ENCODE peak calls at places on chromosomes 13 and 19, in eight cellular contexts. S, Z, T, U, A, N, M and W are unnamed samples.

GRCh38 chr13:44218501-44219240 is 155.0 kb upstream of the SERP2 start:
- DNase-seq in M (peak; percentile 74), U (peak; percentile 89), A (peak; percentile 78), T (peak; percentile 41), S (peak; percentile 25), N (no peak), Z (peak; percentile 57), W (no peak)

GRCh38 chr13:105338044-105338443 is 1197.4 kb downstream of the EFNB2 start:
- DNase-seq in S (no peak), M (peak; percentile 21), U (no peak), Z (no peak), A (no peak), N (no peak), T (no peak), W (no peak)

GRCh38 chr13:65166675-65167074 is 2063.5 kb downstream of the PCDH9 start:
- DNase-seq in Z (no peak), M (no peak), S (no peak), T (no peak), N (no peak), A (no peak), U (no peak), W (no peak)

GRCh38 chr19:6516659-6517291 is 14.1 kb upstream of the TNFSF9 start:
- DNase-seq in N (peak; percentile 66), M (peak; percentile 73), S (peak; percentile 38), U (peak; percentile 92), T (peak; percentile 95), A (peak; percentile 95), Z (peak; percentile 68), W (peak; percentile 65)

GRCh38 chr13:30705672-30706071 is 29.7 kb upstream of the ALOX5AP start:
- DNase-seq in M (no peak), U (no peak), A (no peak), Z (no peak), T (no peak), S (no peak), N (no peak), W (peak; percentile 56)

GRCh38 chr13:104318121-104318520 is 1251.9 kb upstream of the SLC10A2 start:
- DNase-seq in M (peak; percentile 69), Z (no peak), T (no peak), A (no peak), S (no peak), U (no peak), N (peak; percentile 4), W (peak; percentile 37)

GRCh38 chr19:40671404-40671803 is 19.0 kb downstream of the NUMBL start:
- DNase-seq in Z (peak; percentile 81), A (peak; percentile 26), M (no peak), N (no peak), U (no peak), T (no peak), S (no peak), W (no peak)

GRCh38 chr13:43303040-43303729 is 279.8 kb downstream of the DNAJC15 start:
- DNase-seq in T (peak; percentile 78), M (peak; percentile 80), N (no peak), S (no peak), U (peak; percentile 78), A (peak; percentile 86), Z (peak; percentile 33), W (peak; percentile 32)

GRCh38 chr19:8302357-8302691 is 5.8 kb downstream of the CD320 start:
- DNase-seq in T (peak; percentile 70), N (no peak), S (no peak), M (no peak), U (peak; percentile 27), Z (peak; percentile 15), A (peak; percentile 64), W (no peak)

GRCh38 chr13:44322928-44323327 is 50.7 kb upstream of the SERP2 start:
- DNase-seq in U (no peak), S (no peak), M (no peak), A (no peak), N (no peak), Z (no peak), T (no peak), W (peak; percentile 70)

GRCh38 chr13:46641274-46642081 is 88.5 kb downstream of the LRCH1 start:
- DNase-seq in M (no peak), A (peak; percentile 73), S (no peak), N (no peak), U (peak; percentile 51), T (no peak), Z (no peak), W (no peak)

GRCh38 chr13:28283600-28283999 is 145.3 kb downstream of the PAN3 start:
- DNase-seq in T (no peak), N (no peak), Z (no peak), A (no peak), U (no peak), M (no peak), S (no peak), W (no peak)

GRCh38 chr13:33751151-33751550 is 66.8 kb upstream of the RFC3 start:
- DNase-seq in Z (no peak), S (no peak), U (no peak), T (no peak), N (no peak), M (peak; percentile 50), A (no peak), W (no peak)

GRCh38 chr19:58196911-58197616 is 14.2 kb downstream of the ZNF274 start:
- DNase-seq in T (no peak), Z (no peak), A (no peak), N (no peak), U (no peak), M (peak; percentile 48), S (no peak), W (peak; percentile 44)

GRCh38 chr13:30708541-30708940 is 26.8 kb upstream of the ALOX5AP start:
- DNase-seq in S (no peak), A (no peak), N (no peak), U (no peak), T (no peak), M (peak; percentile 55), Z (no peak), W (no peak)

GRCh38 chr19:38795549-38795948 is 6.5 kb downstream of the LGALS7B start:
- DNase-seq in A (peak; percentile 9), T (no peak), M (no peak), N (no peak), S (no peak), Z (no peak), U (no peak), W (no peak)

GRCh38 chr13:93522486-93522885 is 295.9 kb downstream of the GPC6 start:
- DNase-seq in S (no peak), Z (no peak), M (no peak), N (no peak), A (no peak), T (no peak), U (no peak), W (no peak)

GRCh38 chr19:30245401-30246039 is 126.7 kb upstream of the ZNF536 start:
- DNase-seq in Z (no peak), A (no peak), U (no peak), M (no peak), N (no peak), T (no peak), S (no peak), W (no peak)

GRCh38 chr13:97003071-97003470 is 8.8 kb upstream of the OXGR1 start:
- DNase-seq in A (no peak), S (no peak), Z (no peak), N (no peak), M (no peak), U (no peak), T (no peak), W (no peak)

DNA sequence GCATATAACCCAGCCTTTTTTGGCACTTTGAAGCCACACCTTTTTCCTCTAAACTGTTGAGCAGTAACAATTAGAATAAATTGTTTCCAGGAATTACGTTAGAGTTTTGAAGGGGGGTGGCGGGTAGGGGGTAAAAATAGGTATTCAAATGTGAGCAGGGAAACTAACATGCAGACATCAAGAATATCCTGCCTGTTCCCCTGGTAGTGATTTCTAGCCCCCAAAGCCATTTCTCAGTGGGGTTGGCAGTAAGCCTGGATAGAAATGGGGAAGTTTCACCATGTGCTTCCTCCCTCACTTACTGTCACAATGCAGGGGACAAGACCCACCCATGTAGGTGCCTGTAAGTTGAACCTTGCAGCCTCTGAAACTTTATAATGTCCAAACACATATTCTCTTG is 3.8 kb downstream of the DOCK9 start:
- DNase-seq in A (no peak), N (no peak), S (no peak), T (no peak), U (no peak), M (no peak), Z (no peak), W (no peak)
- H3K4me1 ChIP-seq in A (peaks cover 14% of the 10 kb centered on the region), N (peaks cover 43% of the 10 kb centered on the region), S (peaks cover 4% of the 10 kb centered on the region), T (peaks cover 26% of the 10 kb centered on the region), U (peaks cover 21% of the 10 kb centered on the region), M (no peaks in the 10 kb centered on the region), Z (peaks cover 3% of the 10 kb centered on the region), W (peaks cover 34% of the 10 kb centered on the region)

GRCh38 chr19:19502281-19502680 is 13.1 kb downstream of the TSSK6 start:
- DNase-seq in T (no peak), M (no peak), Z (no peak), N (no peak), U (no peak), S (no peak), A (peak; percentile 71), W (no peak)

GRCh38 chr19:19500975-19501644 is 14.2 kb downstream of the TSSK6 start:
- DNase-seq in Z (no peak), N (no peak), M (no peak), A (peak; percentile 71), U (no peak), T (no peak), S (no peak), W (no peak)

GRCh38 chr19:19504754-19505668 is 10.3 kb downstream of the TSSK6 start:
- DNase-seq in N (no peak), U (no peak), T (no peak), Z (no peak), M (no peak), A (peak; percentile 69), S (no peak), W (no peak)

GRCh38 chr19:19501798-19502197 is 13.6 kb downstream of the TSSK6 start:
- DNase-seq in U (no peak), N (no peak), A (peak; percentile 61), M (no peak), Z (no peak), S (no peak), T (no peak), W (no peak)

GRCh38 chr19:19502808-19503602 is 12.3 kb downstream of the TSSK6 start:
- DNase-seq in Z (no peak), S (no peak), M (no peak), U (no peak), A (peak; percentile 64), N (no peak), T (no peak), W (no peak)
- H3K27ac ChIP-seq in Z (no peak overlapping the region), S (no peak overlapping the region), M (no peak overlapping the region), U (no peak overlapping the region), A (no peak overlapping the region), N (no peak overlapping the region), T (no peak overlapping the region), W (no peak overlapping the region)

DNA sequence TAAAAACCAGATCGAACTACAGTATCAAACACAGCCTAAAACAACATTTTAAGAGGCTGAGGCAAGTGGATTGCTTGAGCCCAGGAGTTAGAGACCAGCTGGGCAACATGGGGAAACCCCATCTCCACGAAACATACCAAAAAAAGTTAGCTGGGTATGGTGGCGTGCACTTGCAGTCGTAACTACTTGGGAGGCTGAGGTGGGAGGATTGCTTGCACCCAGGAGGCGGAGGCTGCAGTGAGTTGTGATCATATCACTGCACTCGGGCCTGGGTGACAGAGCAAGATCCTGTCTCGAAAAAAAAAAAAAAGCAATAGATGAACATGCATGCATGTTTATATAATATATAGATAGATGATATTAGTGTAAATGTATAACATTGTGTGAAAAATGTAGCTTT is 5.2 kb upstream of the MRPS31 start:
- DNase-seq in N (no peak), A (no peak), S (no peak), U (no peak), M (no peak), T (no peak), Z (no peak), W (no peak)
- TF ChIP-seq CTCF in N (no peak), A (no peak), S (no peak), U (no peak), M (no peak), T (no peak), Z (no peak), W (no peak)

GRCh38 chr19:1269478-1270167 is 491 bp downstream of the CIRBP start:
- DNase-seq in U (peak; percentile 86), S (peak; percentile 87), M (peak; percentile 91), Z (peak; percentile 83), T (peak; percentile 93), A (peak; percentile 97), N (no peak), W (peak; percentile 76)
- H3K4me1 ChIP-seq in U (peaks cover 86% of the 10 kb centered on the region), S (peaks cover 56% of the 10 kb centered on the region), M (peaks cover 49% of the 10 kb centered on the region), Z (peaks cover 47% of the 10 kb centered on the region), T (peaks cover 87% of the 10 kb centered on the region), A (peaks cover 67% of the 10 kb centered on the region), N (peaks cover 45% of the 10 kb centered on the region), W (peaks cover 8% of the 10 kb centered on the region)